ENCODE peak calls at places on chromosomes 6 and 20, in seven cellular contexts. One of them, this sample, is unnamed.

GRCh38 chr6:137229075-137229759 is 10.0 kb upstream of the IFNGR1 start:
- DNase-seq in ecto neural progenitor cell: no peak
- DNase-seq in LoVo: no peak
- DNase-seq in lower leg skin: no peak
- DNase-seq in spleen: no peak
- DNase-seq in OCI-M1: no peak
- DNase-seq in AG04450: no peak
- DNase-seq in this sample: no peak

GRCh38 chr6:11202513-11203305 is 29.8 kb downstream of the NEDD9 start:
- DNase-seq in ecto neural progenitor cell: peak
- DNase-seq in LoVo: no peak
- DNase-seq in lower leg skin: no peak
- DNase-seq in spleen: no peak
- DNase-seq in OCI-M1: no peak
- DNase-seq in AG04450: no peak
- DNase-seq in this sample: no peak

GRCh38 chr6:26271640-26272090 is 93.3 kb upstream of the BTN3A2 start:
- DNase-seq in ecto neural progenitor cell: no peak
- DNase-seq in LoVo: no peak
- DNase-seq in lower leg skin: no peak
- DNase-seq in spleen: no peak
- DNase-seq in OCI-M1: no peak
- DNase-seq in AG04450: no peak
- DNase-seq in this sample: no peak

GRCh38 chr20:50285376-50286173 is 94.9 kb downstream of the CEBPB start:
- DNase-seq in ecto neural progenitor cell: no peak
- DNase-seq in LoVo: peak
- DNase-seq in lower leg skin: no peak
- DNase-seq in spleen: no peak
- DNase-seq in OCI-M1: peak
- DNase-seq in AG04450: no peak
- DNase-seq in this sample: no peak

GRCh38 chr20:13819885-13820645 is 35.2 kb downstream of the NDUFAF5 start:
- DNase-seq in ecto neural progenitor cell: no peak
- DNase-seq in LoVo: peak
- DNase-seq in lower leg skin: no peak
- DNase-seq in spleen: no peak
- DNase-seq in OCI-M1: peak
- DNase-seq in AG04450: no peak
- DNase-seq in this sample: no peak

GRCh38 chr6:39929733-39930461 is 4.4 kb downstream of the MOCS1 start:
- DNase-seq in ecto neural progenitor cell: no peak
- DNase-seq in LoVo: no peak
- DNase-seq in lower leg skin: no peak
- DNase-seq in spleen: peak
- DNase-seq in OCI-M1: no peak
- DNase-seq in AG04450: no peak
- DNase-seq in this sample: no peak

GRCh38 chr6:169949501-169950097 is 198.2 kb downstream of the ERMARD start:
- DNase-seq in ecto neural progenitor cell: no peak
- DNase-seq in LoVo: no peak
- DNase-seq in lower leg skin: no peak
- DNase-seq in spleen: no peak
- DNase-seq in OCI-M1: no peak
- DNase-seq in AG04450: no peak
- DNase-seq in this sample: no peak

GRCh38 chr6:33822575-33823395 is 19.0 kb upstream of the MLN start:
- DNase-seq in ecto neural progenitor cell: peak
- DNase-seq in LoVo: peak
- DNase-seq in lower leg skin: no peak
- DNase-seq in spleen: no peak
- DNase-seq in OCI-M1: peak
- DNase-seq in AG04450: no peak
- DNase-seq in this sample: no peak

This sample was measured in mesenteric fat pad.